ENCODE peak calls at places on chromosomes 13 and 19, in six cellular contexts. T, E, N, O, F and V are unnamed samples.

GRCh38 chr19:18294467-18294864 is 13.0 kb upstream of the JUND start:
- DNase-seq in T (peak), E (no peak), N (no peak), O (peak), F (no peak), V (peak)

GRCh38 chr13:30735025-30735967 is at the start of gene ALOX5AP:
- DNase-seq in T (peak), E (no peak), N (peak), O (no peak), F (no peak), V (peak)

GRCh38 chr13:45231722-45232121 is 30.9 kb upstream of the KCTD4 start:
- DNase-seq in T (peak), E (no peak), N (peak), O (no peak), F (no peak), V (peak)

GRCh38 chr19:48795855-48796142 is 15.0 kb downstream of the BCAT2 start:
- DNase-seq in T (peak), E (no peak), N (no peak), O (no peak), F (no peak), V (no peak)

GRCh38 chr19:38875656-38876345 is 2.3 kb downstream of the RINL start:
- DNase-seq in T (no peak), E (no peak), N (no peak), O (no peak), F (no peak), V (no peak)

GRCh38 chr19:45079063-45079910 is at the start of gene GEMIN7:
- DNase-seq in T (peak), E (no peak), N (peak), O (peak), F (peak), V (peak)

GRCh38 chr13:27920677-27921420 is 1.0 kb downstream of the PDX1 start:
- DNase-seq in T (peak), E (no peak), N (peak), O (no peak), F (no peak), V (no peak)

GRCh38 chr19:40407714-40408600 is 5.2 kb downstream of the PRX start:
- DNase-seq in T (no peak), E (no peak), N (no peak), O (no peak), F (no peak), V (no peak)

GRCh38 chr13:99002191-99002710 is 24.4 kb upstream of the DOCK9 start:
- DNase-seq in T (no peak), E (no peak), N (no peak), O (no peak), F (no peak), V (no peak)

GRCh38 chr19:13031917-13032623 is 36.8 kb downstream of the NFIX start:
- DNase-seq in T (no peak), E (no peak), N (peak), O (no peak), F (no peak), V (no peak)

GRCh38 chr19:40633207-40633606 is 32.0 kb downstream of the LTBP4 start:
- DNase-seq in T (no peak), E (no peak), N (peak), O (no peak), F (no peak), V (no peak)

GRCh38 chr13:97306646-97307045 is 84.5 kb downstream of the MBNL2 start:
- DNase-seq in T (no peak), E (no peak), N (peak), O (no peak), F (no peak), V (no peak)

GRCh38 chr19:41646589-41647204 is 19.8 kb upstream of the CEACAM4 start:
- DNase-seq in T (peak), E (no peak), N (peak), O (no peak), F (peak), V (peak)

GRCh38 chr19:19068659-19069509 is 5.1 kb downstream of the SLC25A42 start:
- DNase-seq in T (no peak), E (no peak), N (no peak), O (no peak), F (no peak), V (peak)

GRCh38 chr13:75405976-75406703 is 75.8 kb downstream of the TBC1D4 start:
- DNase-seq in T (no peak), E (no peak), N (peak), O (no peak), F (no peak), V (no peak)

GRCh38 chr19:388691-389090 is 20.3 kb downstream of the C2CD4C start:
- DNase-seq in T (no peak), E (no peak), N (no peak), O (no peak), F (peak), V (no peak)

GRCh38 chr19:46060012-46060411 is 19.2 kb upstream of the IGFL4 start:
- DNase-seq in T (no peak), E (no peak), N (no peak), O (no peak), F (no peak), V (no peak)

GRCh38 chr19:46082728-46083050 is 41.8 kb downstream of the IGFL3 start:
- DNase-seq in T (no peak), E (no peak), N (peak), O (no peak), F (no peak), V (no peak)

GRCh38 chr13:27171244-27171829 is at the start of gene USP12:
- DNase-seq in T (peak), E (no peak), N (no peak), O (no peak), F (peak), V (peak)

GRCh38 chr13:95494082-95494681 is 58.3 kb upstream of the CLDN10 start:
- DNase-seq in T (peak), E (peak), N (peak), O (no peak), F (no peak), V (peak)

GRCh38 chr13:33258437-33259193 is 26.9 kb downstream of the STARD13 start:
- DNase-seq in T (no peak), E (peak), N (peak), O (no peak), F (no peak), V (no peak)

GRCh38 chr19:49553451-49554271 is 25.9 kb downstream of the RCN3 start:
- DNase-seq in T (no peak), E (no peak), N (peak), O (no peak), F (no peak), V (no peak)

GRCh38 chr13:107600986-107601385 is 614.4 kb downstream of the LIG4 start:
- DNase-seq in T (no peak), E (no peak), N (peak), O (no peak), F (no peak), V (no peak)

GRCh38 chr13:21413013-21413412 is 46.1 kb downstream of the ZDHHC20 start:
- DNase-seq in T (no peak), E (no peak), N (peak), O (no peak), F (no peak), V (no peak)

GRCh38 chr13:28049215-28049614 is 51.2 kb downstream of the FLT3 start:
- DNase-seq in T (no peak), E (no peak), N (no peak), O (no peak), F (no peak), V (peak)

DNA sequence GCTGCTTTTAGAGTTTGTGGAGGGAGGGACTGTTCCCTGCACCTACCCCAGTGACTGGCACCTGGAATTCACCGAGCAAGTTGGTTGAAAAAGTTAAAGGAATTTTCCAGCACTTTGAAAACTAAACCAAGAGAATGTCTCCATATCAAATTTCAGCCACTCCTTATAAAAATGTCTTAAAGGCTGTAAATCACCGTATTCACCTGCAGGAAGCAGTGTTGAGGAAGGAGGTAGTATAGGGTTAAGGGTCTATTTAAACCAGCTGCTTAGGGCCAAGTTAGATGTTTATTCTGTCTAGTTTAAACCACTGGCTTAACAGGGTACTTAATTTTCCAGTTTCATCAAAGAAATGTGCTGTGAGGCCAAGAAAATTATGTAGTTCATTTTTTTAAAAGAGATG is 3.8 kb upstream of the RAB20 start:
- DNase-seq in T (no peak), E (no peak), N (peak), O (peak), F (peak), V (no peak)
- TF ChIP-seq CTCF in T (no peak), E (no peak), N (peak), O (no peak), F (no peak), V (no peak)

GRCh38 chr19:11451942-11452813 is 16.7 kb downstream of the PRKCSH start:
- DNase-seq in T (peak), E (no peak), N (peak), O (no peak), F (no peak), V (peak)
- TF ChIP-seq CTCF in T (no peak), E (peak), N (peak), O (no peak), F (no peak), V (peak)

GRCh38 chr19:16600824-16601223 is 27.2 kb downstream of the MED26 start:
- DNase-seq in T (no peak), E (no peak), N (no peak), O (no peak), F (no peak), V (no peak)
- TF ChIP-seq CTCF in T (no peak), E (no peak), N (no peak), O (no peak), F (no peak), V (no peak)

DNA sequence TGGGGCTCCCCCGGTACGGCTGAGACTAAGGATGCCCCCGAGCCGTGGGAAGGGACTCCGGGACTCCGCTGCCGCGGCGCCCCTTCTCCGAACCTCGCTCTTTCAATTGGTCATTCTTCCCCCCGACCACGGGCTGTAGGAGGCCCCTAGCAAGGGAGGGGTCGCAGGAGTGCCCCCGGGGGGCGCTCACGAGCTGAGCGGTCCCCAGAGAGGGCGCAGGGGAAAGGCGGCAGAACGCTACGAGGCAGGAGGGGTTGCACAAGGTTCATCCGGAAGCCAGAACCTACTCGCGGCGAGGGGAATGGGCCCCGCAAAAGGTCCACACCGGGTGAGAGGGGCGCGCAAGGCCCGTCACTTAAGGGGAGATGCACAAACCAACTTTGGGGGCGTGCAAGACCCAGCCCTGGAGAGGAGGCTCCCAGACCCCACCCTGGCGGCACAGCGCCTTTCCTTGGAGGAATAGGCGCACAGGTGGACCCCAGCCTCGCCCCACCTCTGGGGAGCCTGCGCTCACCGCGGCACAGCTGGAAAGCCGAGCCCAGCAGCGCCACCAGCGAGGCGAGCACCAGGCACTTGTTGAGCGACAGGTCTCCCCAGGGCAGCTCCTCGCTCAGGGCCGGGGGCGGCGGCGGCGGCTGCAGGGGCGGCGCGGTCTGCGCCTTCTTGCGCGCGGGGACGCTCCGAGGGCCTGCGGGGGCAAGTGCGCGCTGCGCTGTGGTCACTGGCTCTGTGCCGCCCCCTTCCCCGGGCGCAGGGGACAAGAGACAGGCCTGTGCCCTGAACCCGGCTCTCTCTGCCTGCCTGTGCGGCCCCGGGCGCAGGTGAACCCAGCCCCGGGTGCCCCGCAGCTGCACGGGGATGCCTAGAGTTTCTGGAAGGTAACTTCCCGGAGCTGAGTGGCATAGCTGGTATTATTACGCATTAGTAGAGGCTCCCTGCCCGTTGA is 2.8 kb downstream of the JSRP1 start:
- DNase-seq in T (peak), E (no peak), N (no peak), O (no peak), F (no peak), V (peak)
- TF ChIP-seq CTCF in T (peak), E (peak), N (peak), O (no peak), F (no peak), V (peak)

GRCh38 chr19:5665781-5666513 is 14.4 kb downstream of the MICOS13 start:
- DNase-seq in T (no peak), E (no peak), N (peak), O (no peak), F (no peak), V (peak)
- TF ChIP-seq CTCF in T (no peak), E (peak), N (peak), O (no peak), F (no peak), V (no peak)

DNA sequence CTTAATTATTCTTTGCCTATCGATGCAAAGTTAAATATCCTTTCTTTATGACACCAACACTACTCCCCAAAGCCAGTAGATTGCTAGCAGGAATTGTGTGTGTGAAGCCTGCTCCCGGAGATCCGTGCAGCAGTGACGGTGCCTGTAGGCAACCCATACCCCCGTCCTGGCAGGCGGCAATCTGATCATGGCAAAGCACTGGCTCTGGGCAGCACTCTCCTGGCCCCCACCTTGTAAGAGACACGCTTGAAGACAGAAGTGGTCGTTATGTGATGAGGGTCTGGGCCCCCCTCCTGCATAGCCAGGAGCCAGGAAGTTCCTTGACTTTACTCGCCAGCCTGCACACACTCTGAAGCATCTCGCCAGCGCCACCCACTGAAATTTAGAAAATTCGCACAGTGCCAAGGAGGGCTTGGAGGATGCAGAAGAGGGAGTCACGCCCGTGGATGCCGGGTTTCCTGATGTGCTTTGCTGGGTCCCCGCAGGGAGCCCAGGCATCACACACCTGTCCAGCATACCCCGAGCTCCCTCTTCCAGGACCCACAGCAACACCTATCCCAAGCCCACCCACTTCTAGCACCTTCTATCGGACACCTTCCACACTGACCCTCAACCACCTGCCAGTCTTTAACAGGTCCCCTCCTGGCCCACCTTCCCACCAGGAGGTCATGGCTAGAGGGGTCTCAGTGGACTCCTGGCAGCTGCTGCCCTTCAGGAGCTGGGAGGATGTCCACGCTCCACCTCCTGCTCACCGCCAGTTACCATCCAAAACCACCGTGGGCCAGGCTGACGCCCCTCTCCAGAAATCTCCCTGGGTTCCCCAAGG is 54.5 kb downstream of the CEBPG start:
- DNase-seq in T (no peak), E (no peak), N (no peak), O (no peak), F (peak), V (no peak)
- TF ChIP-seq CTCF in T (no peak), E (no peak), N (no peak), O (no peak), F (no peak), V (no peak)

DNA sequence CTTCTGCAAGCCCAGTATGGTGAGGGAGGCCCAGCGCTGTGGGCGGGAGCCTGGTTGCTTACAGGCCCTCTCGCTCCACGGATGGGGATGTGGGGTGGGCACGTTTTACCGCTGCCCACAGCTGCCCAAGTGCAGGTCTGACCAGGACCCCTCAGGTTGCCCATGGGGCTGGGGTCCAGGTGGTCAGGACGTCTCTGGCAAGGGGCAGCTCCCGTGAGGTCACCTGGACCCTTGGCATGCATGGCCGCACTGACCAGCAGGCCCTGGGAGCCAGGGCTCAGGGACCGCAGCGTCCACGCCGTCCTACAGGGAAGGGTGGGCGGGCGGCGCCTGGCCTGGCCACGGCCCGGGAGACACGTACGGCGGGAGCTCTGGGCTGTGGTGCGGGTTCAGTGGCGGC is 32.8 kb downstream of the GAS6 start:
- DNase-seq in T (no peak), E (no peak), N (no peak), O (no peak), F (no peak), V (no peak)
- TF ChIP-seq CTCF in T (no peak), E (no peak), N (no peak), O (no peak), F (no peak), V (no peak)